ENCODE peak calls at places on chromosomes 16 and 17, in ten cellular contexts. Y is Kasumi-1; E is hypothalamus; Q is heart right ventricle; D is stimulated activated CD4-positive, alpha-beta T cell treated with anti-CD3 and anti-CD28 coated beads, Interleukin-1b, Interleukin-23, amount 100 ng/mL, for 1 hour; G is GF-D8; V is T-helper 1 cell; W is MM.1S; O is renal cortical epithelial cell; S is foreskin fibroblast. H is an unnamed sample.

GRCh38 chr16:1019234-1019933 is 37.8 kb downstream of the SOX8 start:
- DNase-seq in D (no peak), Q (peak), S (peak), E (peak), G (no peak), Y (no peak), V (no peak), O (peak), W (no peak), H (no peak)

GRCh38 chr17:76132574-76133338 is 8.3 kb downstream of the FOXJ1 start:
- DNase-seq in E (no peak), G (no peak), W (no peak), V (no peak), O (peak), Y (no peak), S (no peak), Q (no peak), D (no peak), H (no peak)

GRCh38 chr16:67708368-67708771 is 10.7 kb downstream of the GFOD2 start:
- DNase-seq in W (no peak), G (no peak), D (no peak), E (no peak), V (no peak), Q (no peak), S (peak), Y (no peak), O (no peak), H (no peak)

GRCh38 chr17:17440938-17441730 is 35.7 kb upstream of the MED9 start:
- DNase-seq in Q (no peak), O (no peak), D (no peak), S (no peak), E (no peak), V (no peak), W (no peak), Y (no peak), G (no peak), H (no peak)

GRCh38 chr16:85291302-85292148 is 179.3 kb upstream of the CIBAR2 start:
- DNase-seq in O (no peak), V (no peak), S (no peak), Y (no peak), W (no peak), G (peak), D (no peak), E (peak), Q (peak), H (no peak)

GRCh38 chr17:31457391-31458234 is 66.1 kb downstream of the RAB11FIP4 start:
- DNase-seq in Q (no peak), D (no peak), W (no peak), G (no peak), V (no peak), O (no peak), S (no peak), Y (no peak), E (no peak), H (no peak)

GRCh38 chr16:61791465-61791864 is 244.8 kb downstream of the CDH8 start:
- DNase-seq in Y (no peak), S (peak), O (peak), Q (no peak), G (no peak), D (no peak), E (no peak), W (no peak), V (no peak), H (no peak)

GRCh38 chr16:29664133-29664912 is 1.3 kb downstream of the SPN start:
- DNase-seq in G (no peak), O (no peak), S (no peak), D (no peak), W (no peak), Q (no peak), V (peak), Y (no peak), E (no peak), H (peak)

GRCh38 chr16:1745181-1745899 is 26.0 kb downstream of the NME3 start:
- DNase-seq in O (peak), V (no peak), W (no peak), D (no peak), S (peak), G (no peak), Y (no peak), E (no peak), Q (no peak), H (no peak)

GRCh38 chr16:89115216-89115949 is 21.7 kb downstream of the ACSF3 start:
- DNase-seq in E (no peak), Q (peak), O (no peak), Y (peak), V (peak), G (peak), W (peak), S (no peak), D (peak), H (peak)

GRCh38 chr16:68779891-68780290 is 42.8 kb downstream of the CDH1 start:
- DNase-seq in W (no peak), Y (no peak), V (no peak), Q (no peak), E (no peak), D (no peak), O (no peak), S (no peak), G (no peak), H (no peak)

GRCh38 chr16:56263711-56264608 is 72.7 kb downstream of the GNAO1 start:
- DNase-seq in Y (no peak), D (no peak), E (peak), G (no peak), Q (peak), V (no peak), W (no peak), O (no peak), S (no peak), H (no peak)

GRCh38 chr17:6347776-6348175 is 87.1 kb downstream of the AIPL1 start:
- DNase-seq in S (no peak), Q (no peak), O (no peak), G (no peak), V (no peak), D (no peak), Y (no peak), W (no peak), E (no peak), H (no peak)

GRCh38 chr17:73801455-73802100 is 157.3 kb upstream of the SDK2 start:
- DNase-seq in G (no peak), Y (no peak), V (no peak), S (no peak), D (no peak), O (no peak), W (no peak), Q (no peak), E (no peak), H (no peak)

GRCh38 chr17:74695629-74696028 is 17.1 kb downstream of the CD300LF start:
- DNase-seq in Y (no peak), Q (no peak), O (no peak), V (no peak), S (no peak), D (no peak), E (no peak), G (no peak), W (no peak), H (no peak)

GRCh38 chr17:1998426-1998784 is 26.7 kb downstream of the RTN4RL1 start:
- DNase-seq in W (no peak), V (no peak), Q (no peak), G (no peak), O (no peak), S (peak), E (no peak), Y (no peak), D (no peak), H (no peak)

GRCh38 chr16:87734644-87735043 is 31.1 kb downstream of the KLHDC4 start:
- DNase-seq in Y (no peak), Q (no peak), W (no peak), O (no peak), D (no peak), S (no peak), G (no peak), E (no peak), V (no peak), H (no peak)

GRCh38 chr17:77375526-77375916 is 234.8 kb downstream of the SEC14L1 start:
- DNase-seq in O (no peak), W (no peak), D (no peak), G (no peak), E (no peak), S (no peak), Y (no peak), V (no peak), Q (no peak), H (no peak)

GRCh38 chr16:21116148-21116693 is 34.4 kb downstream of the DNAH3 start:
- DNase-seq in O (no peak), E (no peak), W (peak), G (peak), D (no peak), S (no peak), Y (peak), V (peak), Q (no peak), H (no peak)

GRCh38 chr16:5790512-5790911 is 692.9 kb upstream of the EEF2KMT start:
- DNase-seq in Q (no peak), V (no peak), G (no peak), W (no peak), S (no peak), E (no peak), O (no peak), Y (no peak), D (no peak), H (no peak)

GRCh38 chr17:28727727-28728363 is 743 bp upstream of the NEK8 start:
- DNase-seq in W (peak), E (no peak), D (peak), Q (peak), V (peak), Y (peak), S (peak), O (peak), G (peak), H (peak)

GRCh38 chr16:55479560-55480197 is 681 bp downstream of the MMP2 start:
- DNase-seq in V (no peak), E (no peak), W (no peak), Q (no peak), D (no peak), S (no peak), O (no peak), G (no peak), Y (no peak), H (no peak)

GRCh38 chr17:30332057-30332542 is 1.8 kb downstream of the TMIGD1 start:
- DNase-seq in G (no peak), S (peak), W (peak), E (no peak), Q (no peak), D (peak), O (peak), Y (peak), V (peak), H (peak)

H was measured in T-cell.